ENCODE peak calls at places on chromosome 20, in four cellular contexts. C, X, B and Q are unnamed samples.

GRCh38 chr20:60258255-60258863 is 300.1 kb downstream of the CDH26 start:
- DNase-seq in X (no peak), C (no peak), B (no peak), Q (no peak)

GRCh38 chr20:54323227-54323734 is 115.4 kb downstream of the PFDN4 start:
- DNase-seq in C (no peak), B (no peak), X (no peak), Q (no peak)

GRCh38 chr20:1310506-1311190 is 18.3 kb downstream of the SDCBP2 start:
- DNase-seq in C (no peak), B (no peak), X (no peak), Q (no peak)

GRCh38 chr20:29873946-29874345 is 1383.5 kb upstream of the DEFB115 start:
- DNase-seq in X (no peak), B (no peak), C (no peak), Q (no peak)

GRCh38 chr20:47859255-47859654 is 74.0 kb upstream of the SULF2 start:
- DNase-seq in C (no peak), B (no peak), X (no peak), Q (no peak)

GRCh38 chr20:32501709-32502108 is 83.4 kb downstream of the NOL4L start:
- DNase-seq in X (peak; percentile 66), C (no peak), B (no peak), Q (no peak)

GRCh38 chr20:10710995-10711775 is 37.4 kb upstream of the JAG1 start:
- DNase-seq in X (peak; percentile 55), C (no peak), B (no peak), Q (peak; percentile 85)

GRCh38 chr20:60037120-60037499 is 78.9 kb downstream of the CDH26 start:
- DNase-seq in B (no peak), C (no peak), X (peak; percentile 45), Q (no peak)

GRCh38 chr20:59744756-59745155 is 140.4 kb downstream of the PHACTR3 start:
- DNase-seq in X (no peak), C (no peak), B (no peak), Q (no peak)

GRCh38 chr20:9617062-9617461 is 102.7 kb downstream of the LAMP5 start:
- DNase-seq in C (peak; percentile 32), X (peak; percentile 89), B (peak; percentile 31), Q (peak; percentile 59)

GRCh38 chr20:1818895-1819294 is 76.3 kb upstream of the SIRPA start:
- DNase-seq in X (no peak), B (no peak), C (no peak), Q (no peak)

GRCh38 chr20:19621072-19621471 is 137.0 kb upstream of the RIN2 start:
- DNase-seq in C (no peak), X (peak; percentile 63), B (no peak), Q (no peak)

GRCh38 chr20:55160996-55161395 is 685.6 kb downstream of the DOK5 start:
- DNase-seq in B (no peak), X (peak; percentile 48), C (no peak), Q (no peak)

GRCh38 chr20:31869942-31870702 is at the start of the genes DUSP15 and TTLL9:
- DNase-seq in B (peak; percentile 28), C (no peak), X (no peak), Q (peak; percentile 9)

GRCh38 chr20:420721-421574 is 12.8 kb downstream of the RBCK1 start:
- DNase-seq in B (peak; percentile 38), X (no peak), C (no peak), Q (peak; percentile 55)

GRCh38 chr20:15875446-15875845 is 697.8 kb downstream of the KIF16B start:
- DNase-seq in C (no peak), X (no peak), B (no peak), Q (no peak)

GRCh38 chr20:3595541-3595940 is 67.7 kb downstream of the GFRA4 start:
- DNase-seq in X (no peak), B (no peak), C (no peak), Q (no peak)

GRCh38 chr20:56504373-56505005 is 20.1 kb upstream of the FAM209A start:
- DNase-seq in X (no peak), B (no peak), C (no peak), Q (no peak)

GRCh38 chr20:48025061-48025515 is 239.8 kb upstream of the SULF2 start:
- DNase-seq in X (peak; percentile 47), B (peak; percentile 88), C (no peak), Q (no peak)

GRCh38 chr20:671252-672030 is 4.2 kb downstream of the SCRT2 start:
- DNase-seq in X (no peak), B (no peak), C (no peak), Q (peak; percentile 10)

GRCh38 chr20:57361517-57361916 is 10.5 kb downstream of the RAE1 start:
- DNase-seq in C (no peak), B (no peak), X (peak; percentile 84), Q (no peak)

GRCh38 chr20:39660965-39661364 is 698.8 kb downstream of the DHX35 start:
- DNase-seq in X (no peak), B (no peak), C (no peak), Q (peak; percentile 68)
- H3K27ac ChIP-seq in X (no peak overlapping the region), B (no peak overlapping the region), C (no peak overlapping the region), Q (no peak overlapping the region)

GRCh38 chr20:34773726-34774125 is 51.7 kb downstream of the NCOA6 start:
- DNase-seq in X (no peak), C (no peak), B (no peak), Q (no peak)

GRCh38 chr20:34771680-34772081 is 53.8 kb downstream of the NCOA6 start:
- DNase-seq in C (no peak), X (no peak), B (no peak), Q (peak; percentile 32)

GRCh38 chr20:34774431-34774830 is 51.0 kb downstream of the NCOA6 start:
- DNase-seq in X (no peak), C (no peak), B (no peak), Q (no peak)

GRCh38 chr20:34774886-34775285 is 50.6 kb downstream of the NCOA6 start:
- DNase-seq in C (no peak), X (no peak), B (no peak), Q (no peak)

GRCh38 chr20:34772437-34772836 is 53.0 kb downstream of the NCOA6 start:
- DNase-seq in B (no peak), X (no peak), C (no peak), Q (peak; percentile 25)
- H3K36me3 ChIP-seq in B (peaks cover 15% of the 10 kb centered on the region), X (peaks cover 28% of the 10 kb centered on the region), C (peaks cover 21% of the 10 kb centered on the region), Q (peaks cover 10% of the 10 kb centered on the region)

GRCh38 chr20:24441600-24441999 is 27.8 kb upstream of the SYNDIG1 start:
- DNase-seq in C (no peak), B (no peak), X (no peak), Q (no peak)
- H3K27ac ChIP-seq in C (no peak overlapping the region), B (no peak overlapping the region), X (no peak overlapping the region), Q (no peak overlapping the region)

DNA sequence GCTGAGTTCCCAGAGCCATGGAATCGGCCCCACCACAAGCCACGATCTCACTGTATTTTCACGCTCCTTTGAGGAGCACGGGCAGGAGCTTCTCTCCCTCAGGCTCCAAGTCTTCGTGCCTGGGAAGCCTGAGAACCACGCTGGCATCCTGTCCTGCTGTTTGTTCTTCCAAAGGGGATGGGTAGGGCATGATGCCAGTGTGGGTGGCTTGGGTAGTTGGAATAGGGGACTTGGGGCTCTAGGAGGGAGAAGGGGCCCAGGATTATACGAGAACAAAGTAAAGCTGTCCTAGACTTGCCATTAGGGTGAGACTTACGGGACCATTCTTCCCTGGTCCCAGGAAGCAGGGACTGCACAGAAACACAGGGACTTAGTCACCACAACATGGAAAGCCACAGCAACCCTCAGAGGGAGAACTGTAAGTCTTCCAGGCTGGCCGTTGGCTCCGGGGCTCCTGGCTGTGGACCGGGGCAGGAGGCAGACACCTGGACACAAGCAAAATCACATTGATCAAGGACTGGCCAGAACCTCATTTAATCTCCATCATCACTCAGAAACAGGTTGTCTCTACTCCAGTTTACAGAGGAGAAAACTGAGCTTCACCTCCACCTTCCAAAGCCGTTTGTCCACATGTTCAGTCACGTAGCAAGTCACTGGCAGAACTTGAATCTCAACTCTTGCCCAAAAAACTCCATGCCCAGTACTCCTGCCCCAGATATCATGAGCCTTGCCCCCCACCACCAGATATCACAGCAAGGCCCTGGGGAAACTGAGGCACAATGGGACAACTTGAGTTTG is 1.3 kb downstream of the CCN5 start:
- DNase-seq in X (no peak), C (no peak), B (no peak), Q (no peak)
- H3K36me3 ChIP-seq in X (no peaks in the 10 kb centered on the region), C (no peaks in the 10 kb centered on the region), B (no peaks in the 10 kb centered on the region), Q (no peaks in the 10 kb centered on the region)

GRCh38 chr20:46828471-46828870 is 66.2 kb upstream of the EYA2 start:
- DNase-seq in C (no peak), X (peak; percentile 59), B (no peak), Q (no peak)

GRCh38 chr20:46831633-46832011 is 63.0 kb upstream of the EYA2 start:
- DNase-seq in C (no peak), B (no peak), X (no peak), Q (no peak)

GRCh38 chr20:46833360-46833759 is 61.3 kb upstream of the EYA2 start:
- DNase-seq in X (no peak), B (no peak), C (no peak), Q (no peak)

GRCh38 chr20:46832555-46832954 is 62.1 kb upstream of the EYA2 start:
- DNase-seq in C (no peak), X (no peak), B (no peak), Q (no peak)

GRCh38 chr20:46830886-46831632 is 63.6 kb upstream of the EYA2 start:
- DNase-seq in X (no peak), B (no peak), C (no peak), Q (no peak)
- H3K27ac ChIP-seq in X (no peak overlapping the region), B (no peak overlapping the region), C (no peak overlapping the region), Q (no peak overlapping the region)

DNA sequence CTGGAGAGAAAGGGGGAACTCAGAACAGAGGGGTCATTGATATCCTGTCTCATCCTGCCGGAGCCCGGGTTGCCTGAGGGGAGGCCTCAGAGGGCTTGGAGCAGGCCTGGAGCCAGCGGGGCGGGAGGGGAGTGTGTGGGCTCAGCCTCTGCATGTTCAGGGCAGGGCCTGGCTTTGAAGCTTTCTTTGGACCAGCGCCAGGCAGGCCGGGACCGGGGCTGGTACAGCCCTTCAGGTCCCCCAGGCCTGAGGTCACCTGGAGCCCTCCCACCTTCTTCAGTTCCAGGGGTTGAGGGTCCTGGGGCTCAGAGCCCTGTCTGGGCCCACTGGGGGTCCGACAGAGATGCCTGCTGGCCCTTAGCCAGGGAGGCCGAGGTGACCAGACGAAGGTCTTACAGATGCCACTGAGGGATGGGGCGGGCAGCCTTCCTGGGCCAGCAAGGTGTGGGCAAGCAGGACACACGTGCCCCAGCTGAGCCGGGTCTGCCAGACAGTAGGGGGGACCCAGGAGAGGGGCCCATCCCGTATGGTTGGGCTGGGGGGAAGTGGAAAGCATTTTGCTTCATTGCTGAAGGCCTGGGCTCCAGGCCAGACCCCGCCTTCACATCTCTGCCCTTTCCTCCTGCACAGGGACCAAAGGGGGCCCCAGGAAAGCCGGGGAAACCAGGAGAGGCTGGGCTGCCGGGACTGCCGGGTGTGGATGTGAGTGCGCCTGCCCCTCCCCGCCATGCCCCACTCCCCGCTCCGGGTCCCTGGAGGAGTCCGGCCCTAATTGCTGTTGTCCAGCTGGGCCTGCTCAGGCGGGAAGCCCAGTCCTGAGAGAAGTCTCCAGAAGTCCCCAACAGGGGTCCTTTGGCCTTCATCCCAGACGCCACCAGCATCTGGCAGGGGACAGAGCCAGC is 2.0 kb downstream of the COL9A3 start:
- DNase-seq in B (peak; percentile 76), C (no peak), X (no peak), Q (no peak)
- H3K36me3 ChIP-seq in B (no peaks in the 10 kb centered on the region), C (no peaks in the 10 kb centered on the region), X (no peaks in the 10 kb centered on the region), Q (no peaks in the 10 kb centered on the region)

DNA sequence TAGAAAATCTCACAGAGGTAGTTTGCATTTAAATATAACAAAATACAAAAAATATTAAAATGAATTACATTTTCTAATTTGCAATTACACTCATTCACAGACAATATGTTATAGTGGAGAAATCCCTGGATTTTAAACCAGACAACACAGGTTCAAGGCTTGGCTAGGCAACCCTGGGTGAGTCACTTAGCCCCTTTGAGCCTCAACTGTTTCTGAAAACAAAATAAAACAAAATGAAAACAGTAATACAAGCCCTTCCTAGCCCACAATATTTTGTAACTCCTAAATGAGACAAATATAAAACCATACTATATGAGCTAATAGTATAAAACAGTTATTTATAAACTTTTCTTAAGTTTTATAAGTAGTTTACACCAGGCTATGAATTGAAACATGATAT is 41.0 kb downstream of the UQCC1 start:
- DNase-seq in X (no peak), B (no peak), C (no peak), Q (no peak)
- H3K27ac ChIP-seq in X (no peak overlapping the region), B (no peak overlapping the region), C (no peak overlapping the region), Q (no peak overlapping the region)